ENCODE peak calls at places on chromosome 21, in five cellular contexts. D is psoas muscle, Q is cardiac muscle cell, Y is Calu3, Z is AG09319. R is an unnamed sample.

GRCh38 chr21:35257413-35257812 is 208.3 kb upstream of the RUNX1 start:
- DNase-seq in Q (no peak), Y (peak; percentile 50), Z (peak; percentile 71), D (peak; percentile 79), R (no peak)

GRCh38 chr21:26840912-26841311 is 4.3 kb downstream of the ADAMTS1 start:
- DNase-seq in Q (no peak), Y (peak; percentile 17), Z (no peak), D (peak; percentile 85), R (no peak)

GRCh38 chr21:33943293-33943692 is 27.7 kb upstream of the ATP5PO start:
- DNase-seq in Q (no peak), Z (no peak), D (no peak), Y (no peak), R (no peak)

GRCh38 chr21:34775793-34776192 is 107.0 kb downstream of the CLIC6 start:
- DNase-seq in Y (no peak), D (no peak), Q (no peak), Z (no peak), R (no peak)

GRCh38 chr21:33434770-33435360 is 31.7 kb downstream of the IFNGR2 start:
- DNase-seq in D (no peak), Z (peak; percentile 61), Y (peak; percentile 19), Q (no peak), R (peak; percentile 84)

GRCh38 chr21:21715286-21715969 is 717.2 kb downstream of the NCAM2 start:
- DNase-seq in Z (no peak), Q (no peak), Y (no peak), D (no peak), R (no peak)

GRCh38 chr21:33542640-33543504 is at the start of gene SON:
- DNase-seq in Y (peak; percentile 96), Z (peak; percentile 98), D (peak; percentile 100), Q (peak; percentile 99), R (peak; percentile 95)

GRCh38 chr21:41506526-41507520 is 1.1 kb downstream of the TMPRSS2 start:
- DNase-seq in D (no peak), Y (peak; percentile 39), Q (peak; percentile 27), Z (no peak), R (no peak)

DNA sequence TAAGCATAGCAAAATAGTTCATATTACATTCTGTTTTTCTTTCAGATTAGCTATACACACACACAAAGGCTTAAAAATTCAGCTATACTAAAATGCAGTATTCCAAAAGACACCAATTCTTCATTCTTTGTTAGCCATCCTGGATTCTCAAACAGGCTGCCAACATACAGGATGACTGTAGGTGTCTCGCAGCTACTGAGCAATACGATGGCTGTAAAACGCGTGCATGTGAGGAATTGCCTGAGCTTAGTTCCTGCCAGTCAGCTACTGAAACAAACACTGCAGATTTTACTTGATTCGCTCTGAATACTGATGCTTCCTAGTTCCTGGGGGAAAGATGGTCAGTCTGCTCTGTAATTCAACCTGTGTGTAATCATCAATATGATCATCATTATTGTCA is 24.7 kb upstream of the HMGN1 start:
- DNase-seq in Q (peak; percentile 53), Z (no peak), D (no peak), Y (no peak), R (no peak)
- TF ChIP-seq CTCF in Q (peak; percentile 40), Z (peak; percentile 27), D (peak; percentile 8), Y (no peak), R (peak; percentile 24)

GRCh38 chr21:36693144-36694040 is 5.5 kb upstream of the SIM2 start:
- DNase-seq in Q (peak; percentile 58), Y (no peak), D (no peak), Z (no peak), R (peak; percentile 36)
- TF ChIP-seq CTCF in Q (no peak), Y (no peak), D (no peak), Z (no peak), R (peak; percentile 34)

DNA sequence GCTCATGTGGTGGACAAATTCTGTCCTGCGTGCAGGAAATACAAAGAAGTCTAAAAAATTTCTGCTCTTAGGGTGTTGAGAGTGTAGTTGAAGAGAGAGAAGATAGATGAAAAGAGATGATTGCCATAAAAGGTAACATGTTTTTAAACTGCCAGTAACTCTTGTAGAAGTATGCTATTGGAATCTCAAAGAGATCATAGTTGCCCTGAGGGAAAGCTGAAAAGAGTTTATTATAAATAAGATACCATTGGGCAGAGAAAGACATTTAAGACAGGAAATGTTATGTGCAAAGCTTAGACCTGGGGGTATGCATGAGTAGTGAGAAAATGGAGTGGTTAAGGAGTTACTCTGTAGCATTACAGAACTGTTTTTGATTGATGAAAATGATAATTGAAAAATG is 17.6 kb downstream of the GABPA start:
- DNase-seq in Q (no peak), Z (no peak), Y (no peak), D (no peak), R (no peak)
- TF ChIP-seq CTCF in Q (no peak), Z (no peak), Y (no peak), D (no peak), R (no peak)

DNA sequence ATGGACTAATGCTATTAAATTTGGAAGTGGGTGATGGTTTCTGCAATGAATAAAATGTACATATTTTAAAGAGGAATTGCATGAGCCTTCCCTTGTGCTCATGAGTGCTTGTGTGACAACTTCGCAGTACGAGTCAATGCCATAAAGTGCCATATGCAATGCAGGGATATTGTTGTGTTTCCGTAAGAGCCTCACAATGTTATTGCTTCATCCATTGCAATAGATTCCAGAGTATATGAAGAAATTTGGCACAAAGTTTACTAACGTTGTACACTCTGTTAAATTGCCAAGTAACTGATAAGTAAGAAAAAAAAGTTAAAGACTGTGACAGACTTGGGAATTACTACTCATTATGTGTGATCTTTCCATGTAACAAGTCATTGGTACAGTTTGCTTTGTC is 22.3 kb downstream of the BTG3 start:
- DNase-seq in D (no peak), Q (no peak), Y (no peak), Z (no peak), R (no peak)
- TF ChIP-seq CTCF in D (no peak), Q (no peak), Y (no peak), Z (no peak), R (no peak)

DNA sequence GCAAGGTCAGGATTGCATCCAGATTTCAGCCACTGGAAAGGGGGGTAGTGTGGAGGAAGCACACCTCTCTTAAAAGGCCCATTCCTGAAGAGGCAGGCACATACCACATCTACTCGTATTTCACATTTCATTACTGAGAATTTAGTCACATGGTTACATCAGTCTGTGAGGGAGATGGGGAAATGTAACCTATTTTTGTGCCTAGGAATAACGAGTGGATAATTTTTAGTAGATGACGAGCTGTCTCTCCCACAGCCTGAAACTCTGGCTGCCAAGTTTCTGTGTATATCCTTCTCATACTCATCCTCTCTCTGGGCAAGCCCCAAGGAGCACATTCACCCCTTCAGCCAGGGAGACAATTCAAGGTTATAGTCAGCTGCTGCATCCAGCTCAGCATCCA is 10.3 kb upstream of the C21orf91 start:
- DNase-seq in D (no peak), Q (no peak), Z (no peak), Y (no peak), R (no peak)
- TF ChIP-seq CTCF in D (no peak), Q (no peak), Z (no peak), Y (no peak), R (no peak)

GRCh38 chr21:29095203-29095602 is 21.8 kb upstream of the CCT8 start:
- DNase-seq in D (no peak), Z (no peak), Y (no peak), Q (no peak), R (no peak)

GRCh38 chr21:29091032-29091431 is 17.6 kb upstream of the CCT8 start:
- DNase-seq in Z (peak; percentile 16), D (no peak), Q (no peak), Y (no peak), R (no peak)

GRCh38 chr21:29098156-29098555 is 24.7 kb upstream of the CCT8 start:
- DNase-seq in Q (no peak), Z (no peak), Y (no peak), D (no peak), R (no peak)

GRCh38 chr21:29096619-29097018 is 23.2 kb upstream of the CCT8 start:
- DNase-seq in Q (no peak), D (no peak), Z (no peak), Y (no peak), R (no peak)

GRCh38 chr21:29092102-29092959 is 18.9 kb upstream of the CCT8 start:
- DNase-seq in D (no peak), Y (no peak), Q (no peak), Z (no peak), R (no peak)
- TF ChIP-seq CTCF in D (no peak), Y (no peak), Q (peak; percentile 26), Z (no peak), R (no peak)

GRCh38 chr21:44321846-44322450 is 17.2 kb downstream of the CFAP410 start:
- DNase-seq in Q (no peak), D (no peak), Y (no peak), Z (no peak), R (no peak)
- TF ChIP-seq CTCF in Q (no peak), D (no peak), Y (no peak), Z (no peak), R (no peak)

GRCh38 chr21:18369115-18369514 is 34.5 kb downstream of the TMPRSS15 start:
- DNase-seq in Q (peak; percentile 45), Y (no peak), Z (no peak), D (no peak), R (no peak)
- TF ChIP-seq CTCF in Q (no peak), Y (no peak), Z (no peak), D (no peak), R (no peak)

GRCh38 chr21:17688912-17689874 is 76.5 kb upstream of the BTG3 start:
- DNase-seq in Y (peak; percentile 62), Z (no peak), Q (no peak), D (no peak), R (no peak)
- TF ChIP-seq CTCF in Y (peak; percentile 40), Z (no peak), Q (no peak), D (no peak), R (peak; percentile 44)

R was measured in GM13977.